ENCODE peak calls at places on chromosome 13, in six cellular contexts. T is fibroblast of lung, E is astrocyte of the spinal cord, O is K562, G is body of pancreas, Z is foreskin fibroblast. H is an unnamed sample.

GRCh38 chr13:52103386-52103785 is 25.5 kb downstream of the NEK5 start:
- DNase-seq in Z (no peak), E (no peak), O (no peak), T (no peak), G (no peak), H (no peak)

GRCh38 chr13:51041126-51041525 is 69.9 kb downstream of the C13orf42 start:
- DNase-seq in T (no peak), Z (peak), E (no peak), G (no peak), O (no peak), H (no peak)

GRCh38 chr13:73341748-73342147 is 282.9 kb downstream of the KLF5 start:
- DNase-seq in G (no peak), O (no peak), E (peak), Z (peak), T (peak), H (peak)

GRCh38 chr13:109380457-109380856 is 405.9 kb downstream of the IRS2 start:
- DNase-seq in G (no peak), Z (no peak), T (no peak), E (no peak), O (no peak), H (no peak)

GRCh38 chr13:19590423-19590822 is 29.1 kb upstream of the TPTE2 start:
- DNase-seq in G (no peak), E (no peak), Z (no peak), O (no peak), T (no peak), H (no peak)

GRCh38 chr13:28958018-28958417 is 137.9 kb downstream of the MTUS2 start:
- DNase-seq in G (no peak), T (no peak), E (no peak), O (no peak), Z (no peak), H (no peak)

GRCh38 chr13:110000534-110001345 is 214.4 kb upstream of the IRS2 start:
- DNase-seq in G (no peak), T (peak), Z (no peak), O (no peak), E (no peak), H (no peak)

GRCh38 chr13:35768551-35768950 is 292.1 kb upstream of the MAB21L1 start:
- DNase-seq in T (peak), G (no peak), Z (peak), O (no peak), E (peak), H (peak)

GRCh38 chr13:106530209-106530906 is 5.1 kb downstream of the EFNB2 start:
- DNase-seq in T (no peak), O (no peak), G (no peak), Z (peak), E (no peak), H (no peak)

GRCh38 chr13:50713849-50714248 is 129.6 kb downstream of the DLEU7 start:
- DNase-seq in T (peak), O (no peak), Z (peak), G (no peak), E (peak), H (peak)

GRCh38 chr13:39385154-39385553 is 217.8 kb downstream of the LHFPL6 start:
- DNase-seq in E (no peak), T (peak), O (no peak), G (no peak), Z (peak), H (no peak)

GRCh38 chr13:39506559-39507390 is 96.2 kb downstream of the LHFPL6 start:
- DNase-seq in E (peak), O (no peak), Z (peak), G (no peak), T (peak), H (no peak)

GRCh38 chr13:90402613-90403012 is 944.9 kb upstream of the MIR17HG start:
- DNase-seq in G (no peak), E (no peak), Z (no peak), T (no peak), O (no peak), H (no peak)

GRCh38 chr13:26498524-26499208 is 58.8 kb upstream of the WASF3 start:
- DNase-seq in Z (peak), G (no peak), T (peak), E (peak), O (no peak), H (no peak)

GRCh38 chr13:24313449-24313848 is 4.1 kb downstream of the C1QTNF9 start:
- DNase-seq in E (no peak), G (no peak), Z (peak), O (no peak), T (no peak), H (no peak)
- TF ChIP-seq CTCF in E (peak), G (peak), Z (peak), O (no peak), T (peak), H (peak)

GRCh38 chr13:43128504-43128929 is 105.1 kb downstream of the DNAJC15 start:
- DNase-seq in E (no peak), T (no peak), Z (no peak), O (no peak), G (no peak), H (no peak)
- H3K4me3 ChIP-seq in E (no peak), T (no peak), Z (no peak), O (no peak), G (no peak), H (no peak)

DNA sequence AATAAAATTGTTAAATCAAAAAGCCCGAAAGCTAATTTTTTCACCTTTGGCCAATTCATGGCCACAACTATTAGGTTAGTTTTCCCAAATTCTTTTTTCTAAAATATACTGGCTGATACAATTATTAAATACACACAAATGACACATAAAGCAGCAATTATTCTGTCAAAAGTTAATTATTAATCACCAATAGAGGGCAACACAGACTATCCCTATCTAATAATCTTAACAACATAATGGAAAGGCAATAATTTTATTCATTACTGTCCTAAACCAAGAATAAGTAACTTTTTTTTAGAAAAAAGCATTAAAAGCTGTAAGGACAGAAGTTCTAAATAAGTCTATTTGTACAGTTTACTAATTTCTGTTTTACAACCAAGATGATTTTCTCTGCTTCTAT is 51.7 kb downstream of the KATNAL1 start:
- DNase-seq in O (no peak), E (no peak), T (no peak), G (no peak), Z (peak), H (no peak)
- TF ChIP-seq CTCF in O (no peak), E (no peak), T (no peak), G (peak), Z (no peak), H (no peak)

DNA sequence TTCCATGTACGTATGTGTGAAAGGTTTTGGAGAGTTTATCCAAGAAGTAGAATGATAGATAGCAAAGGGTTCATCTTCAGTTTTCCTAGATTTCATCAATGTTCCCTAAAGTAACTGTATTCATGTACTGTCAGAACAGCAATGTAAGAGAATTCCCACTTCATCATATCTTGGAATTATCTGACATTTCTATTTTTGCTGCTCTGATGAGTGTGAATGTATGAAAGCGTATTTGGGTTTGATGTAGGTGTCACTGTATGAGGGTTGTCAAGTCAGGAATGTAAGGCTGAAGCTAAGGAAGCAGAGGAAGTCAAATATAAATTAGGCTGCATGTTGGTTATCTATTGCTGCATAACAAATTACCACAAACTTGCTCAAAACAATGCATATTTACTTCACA is 7.2 kb upstream of the KATNAL1 start:
- DNase-seq in G (no peak), O (no peak), E (no peak), T (no peak), Z (no peak), H (no peak)
- H3K4me3 ChIP-seq in G (no peak), O (no peak), E (no peak), T (no peak), Z (no peak), H (no peak)

DNA sequence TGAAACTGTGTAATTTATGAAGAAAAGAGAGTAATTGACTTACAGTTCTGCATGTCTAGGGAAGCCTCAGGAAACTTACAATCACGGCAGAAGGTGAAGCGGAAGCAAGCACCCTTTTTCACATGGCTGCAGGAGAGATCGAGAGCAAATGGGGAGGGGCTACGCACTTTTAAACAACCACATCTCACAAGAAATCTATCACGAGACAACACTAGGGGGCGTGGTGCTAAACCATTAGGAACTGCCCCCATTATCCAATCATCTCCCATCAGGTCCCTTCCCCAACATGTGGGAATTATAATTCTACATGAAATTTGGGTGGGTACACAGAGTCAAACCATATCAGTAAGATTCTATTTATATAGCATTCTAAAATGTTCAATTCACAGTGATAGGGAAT is 114.8 kb upstream of the TRPC4 start:
- DNase-seq in T (no peak), O (no peak), Z (no peak), E (no peak), G (no peak), H (no peak)
- TF ChIP-seq CTCF in T (no peak), O (no peak), Z (no peak), E (peak), G (no peak), H (no peak)

DNA sequence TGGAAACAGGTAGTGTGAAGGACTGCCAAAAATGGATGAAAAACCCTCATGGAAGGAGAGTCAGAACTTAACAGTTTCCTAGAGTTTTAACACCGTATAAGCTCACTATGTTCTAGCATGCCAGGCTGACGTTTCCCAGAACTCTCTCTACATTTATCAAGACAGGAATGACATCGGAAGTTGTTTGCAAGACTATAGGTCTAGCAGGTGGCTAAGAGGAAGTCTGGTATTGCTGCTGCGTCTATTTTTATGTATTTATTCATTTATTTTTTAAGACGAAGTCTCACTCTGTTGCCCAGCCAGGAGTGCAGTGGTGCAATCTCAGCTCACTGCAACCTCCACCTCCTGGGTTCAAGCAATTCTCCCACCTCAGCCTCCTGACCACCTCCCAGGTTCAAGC is 20.5 kb upstream of the ARL11 start:
- DNase-seq in Z (no peak), E (no peak), G (no peak), T (no peak), O (no peak), H (no peak)
- H3K4me3 ChIP-seq in Z (no peak), E (no peak), G (no peak), T (no peak), O (no peak), H (no peak)

DNA sequence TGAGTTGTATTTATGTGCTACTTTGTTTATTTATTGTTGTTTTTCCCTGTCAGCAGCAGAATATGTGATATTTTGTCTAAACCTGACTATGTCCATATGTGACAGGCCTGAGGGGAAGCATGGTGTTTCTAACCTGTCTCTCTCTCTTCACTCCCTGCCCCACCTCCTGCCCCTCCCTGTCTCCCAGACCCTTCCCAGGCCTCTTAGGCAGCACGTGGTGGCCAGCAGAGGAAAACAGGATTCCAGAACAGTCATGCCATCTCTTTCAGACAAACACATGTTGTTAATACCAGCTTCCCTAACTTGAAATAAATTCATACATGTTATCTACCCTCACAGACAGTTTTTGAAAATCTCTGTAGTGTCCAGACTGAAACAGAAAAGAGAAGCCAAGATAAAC is 31.0 kb upstream of the ATP11A start:
- DNase-seq in G (no peak), O (no peak), T (no peak), E (no peak), Z (no peak), H (no peak)
- TF ChIP-seq CTCF in G (no peak), O (no peak), T (no peak), E (no peak), Z (no peak), H (no peak)

DNA sequence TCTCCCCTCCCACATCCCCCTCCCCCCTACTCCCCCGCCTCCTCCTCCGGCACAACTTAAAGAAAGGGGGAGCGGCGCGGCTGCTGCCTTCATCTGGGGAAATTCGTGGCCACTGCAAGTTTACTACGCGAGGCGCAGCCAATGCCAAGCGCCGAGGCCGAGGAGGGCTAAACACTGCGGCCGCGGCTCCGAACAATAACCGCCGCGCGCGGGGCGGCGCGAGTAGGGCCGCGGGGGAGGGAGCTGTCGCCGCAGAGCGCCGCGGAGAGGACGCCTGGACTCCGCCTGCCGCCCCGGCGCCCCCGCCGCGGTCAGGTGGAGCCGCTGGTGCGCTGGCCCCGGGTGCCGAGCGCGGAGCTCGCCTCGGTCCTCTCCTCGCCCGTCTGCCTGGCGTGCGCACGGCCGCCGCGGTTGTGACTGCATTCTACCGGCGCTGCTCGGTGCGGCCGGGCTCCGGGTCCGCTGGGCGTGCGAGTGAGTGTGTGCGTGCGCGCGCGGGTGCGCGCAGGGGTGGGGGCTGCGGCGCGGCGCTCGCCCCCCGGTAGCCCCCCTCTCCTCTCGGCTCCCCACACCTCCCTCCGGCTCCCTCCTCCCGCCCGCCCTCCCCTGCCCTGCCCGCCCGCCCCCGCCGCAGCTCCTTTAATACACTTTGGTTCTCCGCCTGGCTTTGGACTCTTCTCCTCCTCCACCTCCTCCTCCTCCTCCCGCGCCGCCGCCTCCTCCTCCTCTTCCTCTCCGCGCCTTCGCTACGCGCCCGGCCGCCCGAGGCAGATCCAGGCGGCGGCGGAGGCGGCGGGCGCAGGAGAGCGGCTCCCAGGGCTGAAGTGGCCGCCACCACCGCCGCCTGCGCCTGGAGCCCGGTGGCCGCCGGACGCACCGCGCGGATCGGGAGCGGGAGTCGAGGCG is at the start of gene ZIC2:
- DNase-seq in G (no peak), Z (peak), O (peak), T (peak), E (peak), H (peak)
- H3K4me3 ChIP-seq in G (peak), Z (peak), O (peak), T (peak), E (peak), H (peak)

H was measured in astrocyte of the cerebellum.